ENCODE peak calls at places on chromosomes 6 and 20, in eight cellular contexts. One of them, this sample, is unnamed.

GRCh38 chr6:170180671-170181337 is 110.1 kb downstream of the DLL1 start:
- DNase-seq in Kasumi-1: no peak
- DNase-seq in NCI-H226: no peak
- DNase-seq in GF-D8: no peak
- DNase-seq in activated T-helper 1 cell treated with anti-CD3 and anti-CD28 coated beads, Interleukin-2, amount 50 U/mL, for 16 hours: no peak
- DNase-seq in aorta: no peak
- DNase-seq in NCI-H524: no peak
- DNase-seq in colonic mucosa: peak; percentile 10
- DNase-seq in this sample: no peak

GRCh38 chr6:20319520-20320357 is 81.9 kb upstream of the E2F3 start:
- DNase-seq in aorta: peak; percentile 77
- DNase-seq in NCI-H226: no peak
- DNase-seq in activated T-helper 1 cell treated with anti-CD3 and anti-CD28 coated beads, Interleukin-2, amount 50 U/mL, for 16 hours: peak; percentile 40
- DNase-seq in NCI-H524: no peak
- DNase-seq in GF-D8: peak; percentile 65
- DNase-seq in colonic mucosa: peak; percentile 24
- DNase-seq in Kasumi-1: peak; percentile 75
- DNase-seq in this sample: peak; percentile 99

GRCh38 chr6:111709615-111710398 is 104.1 kb upstream of the TRAF3IP2 start:
- DNase-seq in aorta: peak; percentile 72
- DNase-seq in GF-D8: peak; percentile 23
- DNase-seq in colonic mucosa: peak; percentile 76
- DNase-seq in NCI-H524: peak; percentile 73
- DNase-seq in Kasumi-1: peak; percentile 75
- DNase-seq in NCI-H226: peak; percentile 15
- DNase-seq in activated T-helper 1 cell treated with anti-CD3 and anti-CD28 coated beads, Interleukin-2, amount 50 U/mL, for 16 hours: peak; percentile 23
- DNase-seq in this sample: peak; percentile 59

GRCh38 chr6:67009818-67010217 is 1302.8 kb upstream of the EYS start:
- DNase-seq in aorta: no peak
- DNase-seq in Kasumi-1: peak; percentile 15
- DNase-seq in NCI-H524: peak; percentile 17
- DNase-seq in NCI-H226: no peak
- DNase-seq in colonic mucosa: no peak
- DNase-seq in GF-D8: no peak
- DNase-seq in activated T-helper 1 cell treated with anti-CD3 and anti-CD28 coated beads, Interleukin-2, amount 50 U/mL, for 16 hours: no peak
- DNase-seq in this sample: no peak

GRCh38 chr6:298233-299049 is 6.2 kb downstream of the DUSP22 start:
- DNase-seq in GF-D8: no peak
- DNase-seq in NCI-H226: no peak
- DNase-seq in aorta: no peak
- DNase-seq in activated T-helper 1 cell treated with anti-CD3 and anti-CD28 coated beads, Interleukin-2, amount 50 U/mL, for 16 hours: no peak
- DNase-seq in Kasumi-1: no peak
- DNase-seq in NCI-H524: no peak
- DNase-seq in colonic mucosa: no peak
- DNase-seq in this sample: no peak

GRCh38 chr6:149043476-149044130 is 273.9 kb upstream of the TAB2 start:
- DNase-seq in activated T-helper 1 cell treated with anti-CD3 and anti-CD28 coated beads, Interleukin-2, amount 50 U/mL, for 16 hours: no peak
- DNase-seq in aorta: no peak
- DNase-seq in colonic mucosa: no peak
- DNase-seq in GF-D8: no peak
- DNase-seq in NCI-H524: peak; percentile 78
- DNase-seq in NCI-H226: no peak
- DNase-seq in Kasumi-1: peak; percentile 19
- DNase-seq in this sample: peak; percentile 50

GRCh38 chr20:14832630-14833029 is 495.2 kb upstream of the FLRT3 start:
- DNase-seq in Kasumi-1: no peak
- DNase-seq in colonic mucosa: no peak
- DNase-seq in NCI-H226: no peak
- DNase-seq in NCI-H524: no peak
- DNase-seq in GF-D8: no peak
- DNase-seq in aorta: no peak
- DNase-seq in activated T-helper 1 cell treated with anti-CD3 and anti-CD28 coated beads, Interleukin-2, amount 50 U/mL, for 16 hours: no peak
- DNase-seq in this sample: no peak

GRCh38 chr6:22363966-22364296 is 67.1 kb upstream of the PRL start:
- DNase-seq in NCI-H524: no peak
- DNase-seq in NCI-H226: no peak
- DNase-seq in GF-D8: no peak
- DNase-seq in colonic mucosa: no peak
- DNase-seq in activated T-helper 1 cell treated with anti-CD3 and anti-CD28 coated beads, Interleukin-2, amount 50 U/mL, for 16 hours: no peak
- DNase-seq in aorta: no peak
- DNase-seq in Kasumi-1: no peak
- DNase-seq in this sample: no peak

GRCh38 chr6:15427360-15428070 is 181.6 kb downstream of the JARID2 start:
- DNase-seq in Kasumi-1: peak; percentile 70
- DNase-seq in NCI-H226: no peak
- DNase-seq in colonic mucosa: no peak
- DNase-seq in activated T-helper 1 cell treated with anti-CD3 and anti-CD28 coated beads, Interleukin-2, amount 50 U/mL, for 16 hours: no peak
- DNase-seq in GF-D8: peak; percentile 78
- DNase-seq in aorta: no peak
- DNase-seq in NCI-H524: no peak
- DNase-seq in this sample: peak; percentile 88

GRCh38 chr20:58721951-58722371 is 29.4 kb downstream of the NPEPL1 start:
- DNase-seq in activated T-helper 1 cell treated with anti-CD3 and anti-CD28 coated beads, Interleukin-2, amount 50 U/mL, for 16 hours: no peak
- DNase-seq in NCI-H226: no peak
- DNase-seq in aorta: peak; percentile 77
- DNase-seq in NCI-H524: no peak
- DNase-seq in GF-D8: no peak
- DNase-seq in Kasumi-1: no peak
- DNase-seq in colonic mucosa: peak; percentile 16
- DNase-seq in this sample: no peak

GRCh38 chr6:135183532-135184440 is 2.7 kb downstream of the MYB start:
- DNase-seq in activated T-helper 1 cell treated with anti-CD3 and anti-CD28 coated beads, Interleukin-2, amount 50 U/mL, for 16 hours: peak; percentile 54
- DNase-seq in Kasumi-1: peak; percentile 97
- DNase-seq in GF-D8: peak; percentile 88
- DNase-seq in NCI-H524: peak; percentile 66
- DNase-seq in NCI-H226: no peak
- DNase-seq in aorta: no peak
- DNase-seq in colonic mucosa: peak; percentile 90
- DNase-seq in this sample: peak; percentile 89

GRCh38 chr6:70846207-70846835 is 110.5 kb downstream of the B3GAT2 start:
- DNase-seq in activated T-helper 1 cell treated with anti-CD3 and anti-CD28 coated beads, Interleukin-2, amount 50 U/mL, for 16 hours: no peak
- DNase-seq in Kasumi-1: no peak
- DNase-seq in NCI-H524: peak; percentile 61
- DNase-seq in colonic mucosa: no peak
- DNase-seq in GF-D8: no peak
- DNase-seq in NCI-H226: no peak
- DNase-seq in aorta: no peak
- DNase-seq in this sample: no peak

GRCh38 chr6:71967436-71967835 is 81.1 kb downstream of the RIMS1 start:
- DNase-seq in Kasumi-1: no peak
- DNase-seq in NCI-H524: no peak
- DNase-seq in NCI-H226: peak; percentile 30
- DNase-seq in colonic mucosa: no peak
- DNase-seq in aorta: no peak
- DNase-seq in activated T-helper 1 cell treated with anti-CD3 and anti-CD28 coated beads, Interleukin-2, amount 50 U/mL, for 16 hours: no peak
- DNase-seq in GF-D8: no peak
- DNase-seq in this sample: no peak

GRCh38 chr6:28922841-28923317 is 906 bp downstream of the TRIM27 start:
- DNase-seq in colonic mucosa: peak; percentile 55
- DNase-seq in NCI-H524: peak; percentile 50
- DNase-seq in Kasumi-1: peak; percentile 65
- DNase-seq in aorta: no peak
- DNase-seq in NCI-H226: peak; percentile 36
- DNase-seq in GF-D8: peak; percentile 47
- DNase-seq in activated T-helper 1 cell treated with anti-CD3 and anti-CD28 coated beads, Interleukin-2, amount 50 U/mL, for 16 hours: no peak
- DNase-seq in this sample: peak; percentile 38

GRCh38 chr6:79269877-79270276 is 35.4 kb upstream of the HMGN3 start:
- DNase-seq in NCI-H226: peak; percentile 93
- DNase-seq in activated T-helper 1 cell treated with anti-CD3 and anti-CD28 coated beads, Interleukin-2, amount 50 U/mL, for 16 hours: no peak
- DNase-seq in Kasumi-1: peak; percentile 93
- DNase-seq in NCI-H524: no peak
- DNase-seq in colonic mucosa: no peak
- DNase-seq in GF-D8: peak; percentile 54
- DNase-seq in aorta: no peak
- DNase-seq in this sample: peak; percentile 35

GRCh38 chr6:14889172-14889571 is 356.7 kb upstream of the JARID2 start:
- DNase-seq in activated T-helper 1 cell treated with anti-CD3 and anti-CD28 coated beads, Interleukin-2, amount 50 U/mL, for 16 hours: no peak
- DNase-seq in Kasumi-1: no peak
- DNase-seq in aorta: no peak
- DNase-seq in GF-D8: no peak
- DNase-seq in NCI-H226: no peak
- DNase-seq in NCI-H524: no peak
- DNase-seq in colonic mucosa: no peak
- DNase-seq in this sample: peak; percentile 16

GRCh38 chr20:50189681-50190250 is 864 bp upstream of the CEBPB start:
- DNase-seq in NCI-H226: no peak
- DNase-seq in Kasumi-1: no peak
- DNase-seq in GF-D8: no peak
- DNase-seq in colonic mucosa: peak; percentile 91
- DNase-seq in NCI-H524: no peak
- DNase-seq in activated T-helper 1 cell treated with anti-CD3 and anti-CD28 coated beads, Interleukin-2, amount 50 U/mL, for 16 hours: peak; percentile 22
- DNase-seq in aorta: peak; percentile 73
- DNase-seq in this sample: no peak

GRCh38 chr20:3660262-3661059 is 2.7 kb downstream of the GFRA4 start:
- DNase-seq in GF-D8: no peak
- DNase-seq in Kasumi-1: no peak
- DNase-seq in NCI-H524: no peak
- DNase-seq in NCI-H226: no peak
- DNase-seq in activated T-helper 1 cell treated with anti-CD3 and anti-CD28 coated beads, Interleukin-2, amount 50 U/mL, for 16 hours: no peak
- DNase-seq in aorta: no peak
- DNase-seq in colonic mucosa: no peak
- DNase-seq in this sample: no peak

GRCh38 chr6:20202070-20202658 is 10.1 kb downstream of the MBOAT1 start:
- DNase-seq in Kasumi-1: peak; percentile 38
- DNase-seq in colonic mucosa: no peak
- DNase-seq in activated T-helper 1 cell treated with anti-CD3 and anti-CD28 coated beads, Interleukin-2, amount 50 U/mL, for 16 hours: no peak
- DNase-seq in aorta: no peak
- DNase-seq in NCI-H524: no peak
- DNase-seq in GF-D8: peak; percentile 65
- DNase-seq in NCI-H226: no peak
- DNase-seq in this sample: peak; percentile 76

GRCh38 chr6:95578106-95578410 is 723 bp downstream of the MANEA start:
- DNase-seq in NCI-H226: no peak
- DNase-seq in activated T-helper 1 cell treated with anti-CD3 and anti-CD28 coated beads, Interleukin-2, amount 50 U/mL, for 16 hours: no peak
- DNase-seq in Kasumi-1: no peak
- DNase-seq in NCI-H524: no peak
- DNase-seq in GF-D8: no peak
- DNase-seq in colonic mucosa: no peak
- DNase-seq in aorta: no peak
- DNase-seq in this sample: peak; percentile 15

GRCh38 chr20:22093122-22093521 is 387.7 kb downstream of the PAX1 start:
- DNase-seq in GF-D8: no peak
- DNase-seq in aorta: no peak
- DNase-seq in activated T-helper 1 cell treated with anti-CD3 and anti-CD28 coated beads, Interleukin-2, amount 50 U/mL, for 16 hours: no peak
- DNase-seq in colonic mucosa: no peak
- DNase-seq in Kasumi-1: no peak
- DNase-seq in NCI-H226: no peak
- DNase-seq in NCI-H524: no peak
- DNase-seq in this sample: no peak

GRCh38 chr6:42453649-42454427 is 2.1 kb upstream of the TRERF1 start:
- DNase-seq in activated T-helper 1 cell treated with anti-CD3 and anti-CD28 coated beads, Interleukin-2, amount 50 U/mL, for 16 hours: no peak
- DNase-seq in NCI-H226: peak; percentile 73
- DNase-seq in NCI-H524: peak; percentile 44
- DNase-seq in colonic mucosa: peak; percentile 81
- DNase-seq in Kasumi-1: no peak
- DNase-seq in aorta: peak; percentile 67
- DNase-seq in GF-D8: no peak
- DNase-seq in this sample: peak; percentile 46

GRCh38 chr20:30892704-30893345 is 364.6 kb upstream of the DEFB115 start:
- DNase-seq in activated T-helper 1 cell treated with anti-CD3 and anti-CD28 coated beads, Interleukin-2, amount 50 U/mL, for 16 hours: no peak
- DNase-seq in aorta: no peak
- DNase-seq in colonic mucosa: no peak
- DNase-seq in GF-D8: no peak
- DNase-seq in Kasumi-1: no peak
- DNase-seq in NCI-H524: no peak
- DNase-seq in NCI-H226: no peak
- DNase-seq in this sample: no peak

This sample was measured in MV-4-11.